ENCODE peak calls at places on chromosomes 13 and 19, in four cellular contexts. K is H9, O is nephron progenitor cell, G is body of pancreas. H is an unnamed sample.

GRCh38 chr19:38735257-38735686 is 9.0 kb downstream of the CAPN12 start:
- DNase-seq in K (peak), O (peak), G (no peak), H (no peak)

GRCh38 chr13:33722216-33722900 is 95.6 kb upstream of the RFC3 start:
- DNase-seq in K (no peak), O (no peak), G (no peak), H (no peak)

GRCh38 chr13:26025196-26025595 is 26.6 kb downstream of the SHISA2 start:
- DNase-seq in K (peak), O (no peak), G (no peak), H (no peak)

GRCh38 chr19:38059897-38060296 is 152.9 kb downstream of the SIPA1L3 start:
- DNase-seq in K (no peak), O (no peak), G (no peak), H (no peak)

GRCh38 chr13:102017248-102017647 is 384.6 kb downstream of the FGF14 start:
- DNase-seq in K (no peak), O (no peak), G (no peak), H (no peak)

GRCh38 chr19:55097864-55098715 is 19.3 kb downstream of the PPP1R12C start:
- DNase-seq in K (no peak), O (no peak), G (no peak), H (no peak)

GRCh38 chr13:92938481-92939020 is 288.1 kb upstream of the GPC6 start:
- DNase-seq in K (no peak), O (no peak), G (no peak), H (no peak)

GRCh38 chr13:95113601-95114000 is 187.7 kb downstream of the ABCC4 start:
- DNase-seq in K (no peak), O (no peak), G (no peak), H (no peak)

GRCh38 chr13:69109891-69110525 is 997.6 kb upstream of the ATXN8OS start:
- DNase-seq in K (peak), O (no peak), G (no peak), H (no peak)

GRCh38 chr13:43830481-43830873 is 43.7 kb upstream of the ENOX1 start:
- DNase-seq in K (no peak), O (no peak), G (no peak), H (no peak)

GRCh38 chr13:97165527-97166425 is 56.4 kb upstream of the MBNL2 start:
- DNase-seq in K (no peak), O (no peak), G (no peak), H (no peak)

GRCh38 chr13:24613128-24613527 is 67.1 kb upstream of the ATP12A start:
- DNase-seq in K (no peak), O (no peak), G (no peak), H (no peak)

GRCh38 chr13:109301711-109302110 is 484.7 kb downstream of the IRS2 start:
- DNase-seq in K (no peak), O (no peak), G (no peak), H (peak)

GRCh38 chr13:70034280-70034679 is 73.3 kb upstream of the ATXN8OS start:
- DNase-seq in K (no peak), O (no peak), G (no peak), H (no peak)

H was measured in BE2C.